ENCODE peak calls at places on chromosomes 1 and 21, in seven cellular contexts. One of them, this sample, is unnamed.

GRCh38 chr1:234957330-234958065 is 171.1 kb downstream of the TOMM20 start:
- DNase-seq in K562: peak
- DNase-seq in astrocyte of the spinal cord: peak
- DNase-seq in GM13977: no peak
- DNase-seq in A549: peak
- DNase-seq in GM12865: no peak
- DNase-seq in GM23338: peak
- DNase-seq in this sample: peak

GRCh38 chr1:172449012-172449584 is 5.2 kb upstream of the PIGC start:
- DNase-seq in GM12865: peak
- DNase-seq in GM23338: no peak
- DNase-seq in GM13977: no peak
- DNase-seq in K562: no peak
- DNase-seq in astrocyte of the spinal cord: no peak
- DNase-seq in A549: peak
- DNase-seq in this sample: peak

GRCh38 chr1:85019989-85020388 is 23.1 kb upstream of the MCOLN2 start:
- DNase-seq in astrocyte of the spinal cord: peak
- DNase-seq in GM12865: no peak
- DNase-seq in A549: no peak
- DNase-seq in GM23338: no peak
- DNase-seq in K562: no peak
- DNase-seq in GM13977: no peak
- DNase-seq in this sample: no peak

GRCh38 chr1:173193639-173194038 is 13.5 kb downstream of the TNFSF4 start:
- DNase-seq in K562: no peak
- DNase-seq in astrocyte of the spinal cord: peak
- DNase-seq in A549: no peak
- DNase-seq in GM23338: no peak
- DNase-seq in GM13977: no peak
- DNase-seq in GM12865: no peak
- DNase-seq in this sample: peak

GRCh38 chr1:176073524-176074157 is 133.4 kb downstream of the COP1 start:
- DNase-seq in astrocyte of the spinal cord: peak
- DNase-seq in GM13977: no peak
- DNase-seq in GM23338: peak
- DNase-seq in K562: peak
- DNase-seq in GM12865: peak
- DNase-seq in A549: peak
- DNase-seq in this sample: peak

GRCh38 chr21:29349702-29350101 is 51.0 kb downstream of the BACH1 start:
- DNase-seq in A549: no peak
- DNase-seq in astrocyte of the spinal cord: no peak
- DNase-seq in GM23338: no peak
- DNase-seq in GM12865: no peak
- DNase-seq in K562: no peak
- DNase-seq in GM13977: no peak
- DNase-seq in this sample: no peak

GRCh38 chr1:19762175-19762779 is 37.4 kb downstream of the TMCO4 start:
- DNase-seq in GM23338: peak
- DNase-seq in A549: peak
- DNase-seq in GM13977: peak
- DNase-seq in K562: peak
- DNase-seq in GM12865: peak
- DNase-seq in astrocyte of the spinal cord: no peak
- DNase-seq in this sample: peak

GRCh38 chr1:172343246-172344099 is 77.0 kb upstream of the C1orf105 start:
- DNase-seq in astrocyte of the spinal cord: peak
- DNase-seq in GM23338: no peak
- DNase-seq in GM13977: no peak
- DNase-seq in K562: no peak
- DNase-seq in A549: no peak
- DNase-seq in GM12865: peak
- DNase-seq in this sample: peak

GRCh38 chr1:223074427-223074826 is 68.6 kb downstream of the TLR5 start:
- DNase-seq in A549: no peak
- DNase-seq in GM23338: peak
- DNase-seq in K562: no peak
- DNase-seq in GM12865: no peak
- DNase-seq in GM13977: no peak
- DNase-seq in astrocyte of the spinal cord: no peak
- DNase-seq in this sample: peak

GRCh38 chr1:16155537-16156410 is at the start of gene EPHA2:
- DNase-seq in K562: no peak
- DNase-seq in A549: peak
- DNase-seq in GM23338: peak
- DNase-seq in astrocyte of the spinal cord: peak
- DNase-seq in GM13977: no peak
- DNase-seq in GM12865: no peak
- DNase-seq in this sample: peak

GRCh38 chr1:16631248-16632043 is 18.1 kb upstream of the NBPF1 start:
- DNase-seq in GM12865: no peak
- DNase-seq in astrocyte of the spinal cord: no peak
- DNase-seq in K562: peak
- DNase-seq in GM23338: no peak
- DNase-seq in A549: no peak
- DNase-seq in GM13977: peak
- DNase-seq in this sample: no peak

GRCh38 chr1:211920602-211921226 is 90.2 kb upstream of the LPGAT1 start:
- DNase-seq in GM13977: no peak
- DNase-seq in K562: no peak
- DNase-seq in GM12865: no peak
- DNase-seq in A549: peak
- DNase-seq in GM23338: no peak
- DNase-seq in astrocyte of the spinal cord: no peak
- DNase-seq in this sample: peak

GRCh38 chr1:228440761-228441500 is 24.3 kb upstream of the TRIM17 start:
- DNase-seq in GM23338: no peak
- DNase-seq in astrocyte of the spinal cord: no peak
- DNase-seq in GM12865: no peak
- DNase-seq in A549: no peak
- DNase-seq in K562: no peak
- DNase-seq in GM13977: no peak
- DNase-seq in this sample: no peak

DNA sequence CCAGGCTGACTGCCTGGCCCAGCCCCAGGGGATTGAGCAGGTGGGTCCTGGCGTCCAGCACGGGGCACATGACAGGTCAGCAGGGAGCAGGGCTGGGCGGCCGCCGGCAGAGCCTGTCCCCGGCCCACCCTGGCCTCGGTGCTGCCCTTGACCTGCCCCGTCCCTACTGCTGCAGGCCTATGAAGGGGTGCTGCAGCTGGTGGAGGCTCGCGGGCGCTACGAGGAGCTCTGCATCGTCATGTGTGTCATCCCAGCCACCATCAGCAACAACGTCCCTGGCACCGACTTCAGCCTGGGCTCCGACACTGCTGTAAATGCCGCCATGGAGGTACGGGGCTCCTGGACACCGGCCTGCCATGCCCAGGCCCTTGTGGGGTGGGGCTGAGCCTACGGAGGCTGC is 15.6 kb downstream of the CFAP410 start:
- DNase-seq in astrocyte of the spinal cord: no peak
- DNase-seq in GM23338: no peak
- DNase-seq in GM13977: no peak
- DNase-seq in GM12865: no peak
- DNase-seq in A549: no peak
- DNase-seq in K562: no peak
- DNase-seq in this sample: no peak
- TF ChIP-seq CTCF in astrocyte of the spinal cord: no peak
- TF ChIP-seq CTCF in GM23338: no peak
- TF ChIP-seq CTCF in GM13977: no peak
- TF ChIP-seq CTCF in GM12865: no peak
- TF ChIP-seq CTCF in A549: no peak
- TF ChIP-seq CTCF in K562: no peak
- TF ChIP-seq CTCF in this sample: no peak

DNA sequence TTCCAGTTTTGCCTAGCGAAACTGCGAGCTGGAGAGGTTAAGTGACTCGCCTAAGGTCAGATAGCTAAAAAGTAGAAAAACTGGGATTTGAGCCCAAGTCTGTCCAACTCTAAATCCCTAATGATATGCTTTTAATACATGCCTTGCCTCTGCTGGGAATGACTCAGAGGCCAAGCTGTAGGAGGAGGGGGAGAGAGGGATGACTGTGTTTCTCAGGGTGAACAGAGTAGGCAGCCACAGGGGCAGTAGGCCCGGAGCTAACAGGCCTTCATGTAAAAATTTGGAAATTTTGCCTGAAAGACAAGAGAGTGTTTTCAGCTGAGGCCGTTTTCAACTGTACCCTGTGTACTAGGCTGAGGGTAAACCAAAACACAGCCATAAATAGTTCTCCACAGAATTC is 107.5 kb upstream of the HOOK1 start:
- DNase-seq in astrocyte of the spinal cord: peak
- DNase-seq in GM13977: no peak
- DNase-seq in GM23338: no peak
- DNase-seq in A549: peak
- DNase-seq in GM12865: no peak
- DNase-seq in K562: no peak
- DNase-seq in this sample: peak
- TF ChIP-seq CTCF in astrocyte of the spinal cord: no peak
- TF ChIP-seq CTCF in GM13977: no peak
- TF ChIP-seq CTCF in GM23338: no peak
- TF ChIP-seq CTCF in A549: no peak
- TF ChIP-seq CTCF in GM12865: no peak
- TF ChIP-seq CTCF in K562: no peak
- TF ChIP-seq CTCF in this sample: no peak

GRCh38 chr1:99957818-99958217 is 12.0 kb upstream of the SLC35A3 start:
- DNase-seq in astrocyte of the spinal cord: no peak
- DNase-seq in K562: no peak
- DNase-seq in GM13977: no peak
- DNase-seq in GM12865: no peak
- DNase-seq in A549: no peak
- DNase-seq in GM23338: peak
- DNase-seq in this sample: no peak

GRCh38 chr1:99955375-99955774 is 14.4 kb upstream of the SLC35A3 start:
- DNase-seq in A549: no peak
- DNase-seq in K562: no peak
- DNase-seq in GM12865: no peak
- DNase-seq in astrocyte of the spinal cord: no peak
- DNase-seq in GM13977: no peak
- DNase-seq in GM23338: no peak
- DNase-seq in this sample: no peak

GRCh38 chr1:99952522-99952921 is 17.3 kb upstream of the SLC35A3 start:
- DNase-seq in A549: no peak
- DNase-seq in K562: no peak
- DNase-seq in GM12865: no peak
- DNase-seq in GM23338: no peak
- DNase-seq in astrocyte of the spinal cord: no peak
- DNase-seq in GM13977: no peak
- DNase-seq in this sample: no peak

DNA sequence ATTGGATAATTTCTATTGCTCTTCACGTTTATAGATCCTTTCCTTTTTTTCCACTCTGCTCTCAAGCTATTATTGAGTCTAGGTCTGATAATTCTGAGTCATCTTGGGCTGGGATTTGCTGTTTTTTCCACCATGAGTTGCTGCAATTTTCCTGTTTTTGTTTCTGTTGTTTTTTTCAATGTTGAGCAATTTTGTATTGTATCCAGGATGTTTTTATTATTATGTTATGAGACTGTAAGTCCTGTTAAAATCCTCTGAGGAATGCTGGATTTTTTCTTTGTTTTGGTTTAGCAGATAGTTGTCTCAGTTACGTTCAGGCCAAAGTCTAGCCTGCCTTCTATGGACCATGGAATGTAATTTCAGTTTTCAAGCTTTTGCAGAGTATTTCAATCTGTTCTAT is 13.0 kb upstream of the SLC35A3 start:
- DNase-seq in GM13977: no peak
- DNase-seq in GM23338: no peak
- DNase-seq in astrocyte of the spinal cord: no peak
- DNase-seq in GM12865: no peak
- DNase-seq in K562: no peak
- DNase-seq in A549: no peak
- DNase-seq in this sample: peak
- TF ChIP-seq CTCF in GM13977: no peak
- TF ChIP-seq CTCF in GM23338: no peak
- TF ChIP-seq CTCF in astrocyte of the spinal cord: peak
- TF ChIP-seq CTCF in GM12865: no peak
- TF ChIP-seq CTCF in K562: no peak
- TF ChIP-seq CTCF in A549: no peak
- TF ChIP-seq CTCF in this sample: no peak

GRCh38 chr1:2229921-2230700 is 2.0 kb downstream of the SKI start:
- DNase-seq in GM13977: no peak
- DNase-seq in A549: peak
- DNase-seq in GM23338: peak
- DNase-seq in K562: peak
- DNase-seq in GM12865: no peak
- DNase-seq in astrocyte of the spinal cord: no peak
- DNase-seq in this sample: peak

GRCh38 chr1:2227341-2228156 is 570 bp upstream of the SKI start:
- DNase-seq in A549: peak
- DNase-seq in GM13977: peak
- DNase-seq in GM12865: peak
- DNase-seq in K562: peak
- DNase-seq in astrocyte of the spinal cord: peak
- DNase-seq in GM23338: peak
- DNase-seq in this sample: peak

GRCh38 chr1:2228157-2228594 is at the start of gene SKI:
- DNase-seq in GM13977: no peak
- DNase-seq in astrocyte of the spinal cord: no peak
- DNase-seq in A549: no peak
- DNase-seq in GM23338: peak
- DNase-seq in GM12865: no peak
- DNase-seq in K562: peak
- DNase-seq in this sample: no peak

GRCh38 chr1:2228684-2229031 is 539 bp downstream of the SKI start:
- DNase-seq in GM13977: peak
- DNase-seq in GM23338: peak
- DNase-seq in K562: no peak
- DNase-seq in astrocyte of the spinal cord: no peak
- DNase-seq in GM12865: peak
- DNase-seq in A549: peak
- DNase-seq in this sample: no peak

DNA sequence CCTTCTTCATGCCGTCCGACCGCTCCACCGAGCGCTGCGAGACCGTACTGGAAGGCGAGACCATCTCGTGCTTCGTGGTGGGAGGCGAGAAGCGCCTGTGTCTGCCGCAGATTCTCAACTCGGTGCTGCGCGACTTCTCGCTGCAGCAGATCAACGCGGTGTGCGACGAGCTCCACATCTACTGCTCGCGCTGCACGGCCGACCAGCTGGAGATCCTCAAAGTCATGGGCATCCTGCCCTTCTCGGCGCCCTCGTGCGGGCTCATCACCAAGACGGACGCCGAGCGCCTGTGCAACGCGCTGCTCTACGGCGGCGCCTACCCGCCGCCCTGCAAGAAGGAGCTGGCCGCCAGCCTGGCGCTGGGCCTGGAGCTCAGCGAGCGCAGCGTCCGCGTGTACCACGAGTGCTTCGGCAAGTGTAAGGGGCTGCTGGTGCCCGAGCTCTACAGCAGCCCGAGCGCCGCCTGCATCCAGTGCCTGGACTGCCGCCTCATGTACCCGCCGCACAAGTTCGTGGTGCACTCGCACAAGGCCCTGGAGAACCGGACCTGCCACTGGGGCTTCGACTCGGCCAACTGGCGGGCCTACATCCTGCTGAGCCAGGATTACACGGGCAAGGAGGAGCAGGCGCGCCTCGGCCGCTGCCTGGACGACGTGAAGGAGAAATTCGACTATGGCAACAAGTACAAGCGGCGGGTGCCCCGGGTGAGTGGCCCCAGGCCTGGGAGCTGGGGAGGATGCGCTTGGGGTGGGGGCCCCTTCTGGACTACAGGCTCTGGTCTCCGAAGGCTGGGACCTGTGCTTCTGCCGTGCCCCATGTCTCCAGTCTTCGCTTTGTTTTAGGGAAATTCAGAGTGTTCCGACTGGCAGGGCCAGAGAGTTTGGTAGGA is 1.2 kb downstream of the SKI start:
- DNase-seq in A549: peak
- DNase-seq in GM12865: peak
- DNase-seq in GM23338: peak
- DNase-seq in astrocyte of the spinal cord: peak
- DNase-seq in GM13977: peak
- DNase-seq in K562: no peak
- DNase-seq in this sample: peak
- TF ChIP-seq CTCF in A549: no peak
- TF ChIP-seq CTCF in GM12865: peak
- TF ChIP-seq CTCF in GM23338: peak
- TF ChIP-seq CTCF in astrocyte of the spinal cord: no peak
- TF ChIP-seq CTCF in GM13977: peak
- TF ChIP-seq CTCF in K562: peak
- TF ChIP-seq CTCF in this sample: no peak